ENCODE peak calls at places on chromosomes 5 and 9, in eight cellular contexts. N is stimulated activated CD4-positive, alpha-beta T cell treated with anti-CD3 and anti-CD28 coated beads, Interleukin-4, amount 100 ng/mL, for 1 hour; L is neural progenitor cell; T is pons; I is IMR-90; J is posterior cingulate gyrus; B is astrocyte of the hippocampus; W is SK-N-SH. G is an unnamed sample.

GRCh38 chr5:14503017-14503680 is 78.4 kb upstream of the OTULINL start:
- DNase-seq in N (no peak), L (no peak), T (no peak), I (no peak), J (no peak), B (no peak), W (no peak), G (no peak)

GRCh38 chr5:124599048-124599973 is 147.1 kb downstream of the ZNF608 start:
- DNase-seq in N (no peak), L (no peak), T (peak; percentile 94), I (peak; percentile 61), J (no peak), B (peak; percentile 95), W (peak; percentile 56), G (no peak)

GRCh38 chr5:74393943-74394342 is 246.6 kb downstream of the ENC1 start:
- DNase-seq in N (no peak), L (no peak), T (no peak), I (no peak), J (no peak), B (no peak), W (no peak), G (no peak)

GRCh38 chr5:90941002-90941720 is 382.6 kb downstream of the ADGRV1 start:
- DNase-seq in N (no peak), L (no peak), T (no peak), I (no peak), J (no peak), B (no peak), W (no peak), G (no peak)

GRCh38 chr5:34957857-34958690 is 28.7 kb downstream of the DNAJC21 start:
- DNase-seq in N (no peak), L (peak; percentile 46), T (peak; percentile 30), I (peak; percentile 36), J (no peak), B (peak; percentile 56), W (peak; percentile 61), G (no peak)

GRCh38 chr9:121860744-121861143 is 209.3 kb downstream of the DAB2IP start:
- DNase-seq in N (no peak), L (no peak), T (no peak), I (peak; percentile 90), J (no peak), B (peak; percentile 95), W (no peak), G (no peak)

GRCh38 chr9:89935115-89935514 is 330.3 kb downstream of the GADD45G start:
- DNase-seq in N (no peak), L (no peak), T (no peak), I (no peak), J (no peak), B (no peak), W (no peak), G (no peak)

GRCh38 chr5:181170996-181171395 is 23.6 kb downstream of the OR2V2 start:
- DNase-seq in N (no peak), L (no peak), T (no peak), I (peak; percentile 37), J (no peak), B (peak; percentile 63), W (no peak), G (no peak)

GRCh38 chr9:34550681-34551270 is 28.0 kb upstream of the ENHO start:
- DNase-seq in N (no peak), L (no peak), T (no peak), I (no peak), J (no peak), B (no peak), W (peak; percentile 16), G (no peak)

GRCh38 chr9:114611516-114612271 is 603 bp downstream of the TMEM268 start:
- DNase-seq in N (peak; percentile 52), L (no peak), T (peak; percentile 50), I (peak; percentile 58), J (peak; percentile 35), B (peak; percentile 81), W (no peak), G (no peak)

GRCh38 chr9:76403352-76403751 is 9.1 kb upstream of the RFK start:
- DNase-seq in N (no peak), L (no peak), T (peak; percentile 46), I (peak; percentile 85), J (no peak), B (peak; percentile 76), W (peak; percentile 8), G (peak; percentile 80)

GRCh38 chr5:79191457-79191856 is 44.5 kb upstream of the JMY start:
- DNase-seq in N (no peak), L (peak; percentile 17), T (no peak), I (no peak), J (no peak), B (no peak), W (no peak), G (no peak)

GRCh38 chr5:159581502-159582249 is 251.4 kb upstream of the IL12B start:
- DNase-seq in N (no peak), L (no peak), T (peak; percentile 14), I (peak; percentile 45), J (no peak), B (peak; percentile 96), W (no peak), G (no peak)